ENCODE peak calls at places on chromosomes 5 and 9, in five cellular contexts. P, V, R, H and A are unnamed samples.

GRCh38 chr5:97495301-97495700 is 312.3 kb upstream of the RIOK2 start:
- DNase-seq in H (no peak), P (no peak), R (no peak), V (no peak), A (no peak)

GRCh38 chr9:79592736-79593493 is 21.1 kb downstream of the TLE4 start:
- DNase-seq in H (no peak), V (no peak), P (no peak), R (no peak), A (no peak)

GRCh38 chr5:10268100-10268499 is 18.0 kb downstream of the CCT5 start:
- DNase-seq in H (no peak), V (no peak), P (no peak), R (no peak), A (no peak)

GRCh38 chr9:137198051-137198747 is 2.3 kb downstream of the TPRN start:
- DNase-seq in R (no peak), V (no peak), P (no peak), H (no peak), A (no peak)

GRCh38 chr5:119393746-119394145 is 37.9 kb downstream of the TNFAIP8 start:
- DNase-seq in P (no peak), V (no peak), R (no peak), H (no peak), A (no peak)

GRCh38 chr9:124780757-124781151 is 3.8 kb downstream of the OLFML2A start:
- DNase-seq in H (no peak), V (no peak), R (no peak), P (no peak), A (peak)

GRCh38 chr5:112333236-112333850 is 85.7 kb downstream of the EPB41L4A start:
- DNase-seq in P (no peak), V (no peak), R (no peak), H (no peak), A (no peak)

GRCh38 chr9:659286-659685 is 182.2 kb upstream of the DMRT1 start:
- DNase-seq in V (no peak), P (no peak), H (no peak), R (no peak), A (no peak)

GRCh38 chr9:96363175-96363967 is 20.1 kb downstream of the SLC35D2 start:
- DNase-seq in H (no peak), V (no peak), R (no peak), P (no peak), A (no peak)

GRCh38 chr5:145887217-145887616 is 14.4 kb upstream of the GRXCR2 start:
- DNase-seq in R (no peak), H (no peak), P (no peak), V (no peak), A (no peak)

GRCh38 chr5:79990205-79990597 is 861 bp downstream of the MTX3 start:
- DNase-seq in R (no peak), V (no peak), P (no peak), H (no peak), A (no peak)

GRCh38 chr5:87164409-87164808 is 103.3 kb upstream of the RASA1 start:
- DNase-seq in P (no peak), R (no peak), H (no peak), V (no peak), A (no peak)